ENCODE peak calls at places on chromosome 14, in five cellular contexts. N is KBM-7; P is stimulated activated naive CD4-positive, alpha-beta T cell; F is AG08395; E is iPS DF 6.9. D is an unnamed sample.

GRCh38 chr14:30874120-30874998 is at the start of gene COCH:
- DNase-seq in N (peak), P (no peak), F (no peak), E (no peak), D (no peak)

GRCh38 chr14:32190713-32191112 is 11.1 kb upstream of the RNU6-7 start:
- DNase-seq in N (no peak), P (no peak), F (peak), E (no peak), D (no peak)

GRCh38 chr14:66508846-66509621 is 1.1 kb downstream of the GPHN start:
- DNase-seq in N (peak), P (peak), F (peak), E (no peak), D (peak)

GRCh38 chr14:29030970-29031369 is 264.4 kb downstream of the FOXG1 start:
- DNase-seq in N (no peak), P (no peak), F (no peak), E (no peak), D (no peak)

GRCh38 chr14:74834682-74835392 is 41.1 kb downstream of the PROX2 start:
- DNase-seq in N (no peak), P (no peak), F (no peak), E (no peak), D (no peak)

GRCh38 chr14:95523818-95524448 is 7.5 kb upstream of the SYNE3 start:
- DNase-seq in N (peak), P (no peak), F (no peak), E (no peak), D (no peak)

GRCh38 chr14:74962493-74962892 is 7.1 kb upstream of the PGF start:
- DNase-seq in N (peak), P (no peak), F (no peak), E (no peak), D (no peak)

GRCh38 chr14:105490318-105490571 is 801 bp upstream of the TEDC1 start:
- DNase-seq in N (no peak), P (no peak), F (no peak), E (no peak), D (no peak)

D was measured in H1.